ENCODE peak calls at places on chromosomes 1 and 21, in four cellular contexts. A is RWPE1; M is OCI-LY7; K is activated CD8-positive, alpha-beta T cell treated with anti-CD3 and anti-CD28 coated beads for 36 hours. I is an unnamed sample.

GRCh38 chr1:109931189-109931672 is 20.6 kb downstream of the CSF1 start:
- DNase-seq in M (no peak), K (no peak), A (no peak), I (no peak)

GRCh38 chr1:149844650-149845255 is 54.6 kb upstream of the BOLA1 start:
- DNase-seq in M (peak), A (no peak), K (no peak), I (no peak)

GRCh38 chr1:100461222-100461621 is 76.7 kb upstream of the GPR88 start:
- DNase-seq in M (no peak), K (no peak), A (no peak), I (no peak)

GRCh38 chr1:160779662-160780397 is 16.1 kb upstream of the LY9 start:
- DNase-seq in K (peak), M (peak), A (no peak), I (no peak)

GRCh38 chr1:180773210-180773865 is 139.4 kb upstream of the KIAA1614 start:
- DNase-seq in M (no peak), K (no peak), A (peak), I (no peak)

GRCh38 chr1:116919802-116920201 is 10.1 kb downstream of the PTGFRN start:
- DNase-seq in A (no peak), M (no peak), K (no peak), I (no peak)

GRCh38 chr1:71733121-71733520 is 549.2 kb downstream of the NEGR1 start:
- DNase-seq in K (no peak), A (no peak), M (no peak), I (no peak)

GRCh38 chr1:111474106-111474505 is 322 bp downstream of the C1orf162 start:
- DNase-seq in K (no peak), M (no peak), A (no peak), I (no peak)

GRCh38 chr21:29436143-29436542 is 137.4 kb downstream of the BACH1 start:
- DNase-seq in A (no peak), M (no peak), K (peak), I (no peak)

GRCh38 chr21:35843911-35844667 is 216.2 kb downstream of the SETD4 start:
- DNase-seq in K (no peak), M (no peak), A (no peak), I (no peak)

GRCh38 chr21:35609263-35609662 is 451.1 kb downstream of the SETD4 start:
- DNase-seq in M (no peak), A (peak), K (no peak), I (no peak)

DNA sequence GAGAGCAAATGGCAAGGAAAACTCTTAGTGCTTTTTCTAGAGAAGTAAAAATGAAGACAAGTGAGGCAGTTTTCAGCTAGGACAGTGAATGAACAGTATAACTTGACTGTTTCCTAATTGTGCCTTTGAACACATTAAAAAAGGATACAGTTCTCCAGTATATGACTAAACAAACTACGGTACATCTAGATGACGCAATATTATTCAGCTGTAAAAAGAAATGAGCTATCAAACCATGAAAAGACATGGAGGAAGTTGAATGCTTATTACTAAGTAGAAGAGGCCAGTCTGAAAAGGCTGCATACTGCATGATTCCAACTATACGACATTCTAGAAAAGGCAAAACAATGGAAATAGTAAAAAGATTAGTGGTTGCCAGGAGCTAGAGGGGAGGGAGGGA is 206.3 kb downstream of the SIPA1L2 start:
- DNase-seq in K (no peak), A (no peak), M (no peak), I (no peak)
- TF ChIP-seq CTCF in K (no peak), A (no peak), M (no peak), I (no peak)

GRCh38 chr1:156625436-156626078 is 6.3 kb downstream of the HAPLN2 start:
- DNase-seq in M (peak), A (no peak), K (peak), I (peak)

GRCh38 chr1:156623946-156624813 is 5.0 kb downstream of the HAPLN2 start:
- DNase-seq in M (no peak), K (peak), A (no peak), I (peak)

GRCh38 chr1:156624814-156625435 is 5.7 kb downstream of the HAPLN2 start:
- DNase-seq in K (no peak), A (no peak), M (no peak), I (no peak)

GRCh38 chr1:156627313-156627880 is 8.2 kb downstream of the HAPLN2 start:
- DNase-seq in K (peak), M (peak), A (no peak), I (no peak)

GRCh38 chr1:156626079-156626438 is 6.8 kb downstream of the HAPLN2 start:
- DNase-seq in M (no peak), K (no peak), A (no peak), I (no peak)
- TF ChIP-seq CTCF in M (peak), K (no peak), A (peak), I (no peak)

GRCh38 chr1:162627662-162628296 is 4.5 kb upstream of the DDR2 start:
- DNase-seq in A (peak), K (peak), M (peak), I (no peak)
- TF ChIP-seq CTCF in A (peak), K (peak), M (peak), I (peak)

GRCh38 chr1:152426731-152427130 is 12.7 kb upstream of the CRNN start:
- DNase-seq in K (no peak), M (no peak), A (peak), I (no peak)
- TF ChIP-seq CTCF in K (no peak), M (no peak), A (no peak), I (no peak)

I was measured in GM13976.